ENCODE peak calls at places on chromosomes 16 and 17, in six cellular contexts. One of them, this sample, is unnamed.

GRCh38 chr17:46764709-46765401 is 53.6 kb downstream of the WNT3 start:
- DNase-seq in choroid plexus epithelial cell: peak
- DNase-seq in nephron progenitor cell: no peak
- DNase-seq in RWPE1: peak
- DNase-seq in body of pancreas: peak
- DNase-seq in B cell: no peak
- DNase-seq in this sample: no peak

GRCh38 chr16:23407436-23408125 is 45.4 kb downstream of the COG7 start:
- DNase-seq in choroid plexus epithelial cell: no peak
- DNase-seq in nephron progenitor cell: no peak
- DNase-seq in RWPE1: no peak
- DNase-seq in body of pancreas: no peak
- DNase-seq in B cell: no peak
- DNase-seq in this sample: no peak

GRCh38 chr16:86676216-86676800 is 98.0 kb downstream of the FOXL1 start:
- DNase-seq in choroid plexus epithelial cell: peak
- DNase-seq in nephron progenitor cell: no peak
- DNase-seq in RWPE1: peak
- DNase-seq in body of pancreas: no peak
- DNase-seq in B cell: no peak
- DNase-seq in this sample: no peak

GRCh38 chr17:8674344-8675305 is 44.1 kb upstream of the MYH10 start:
- DNase-seq in choroid plexus epithelial cell: no peak
- DNase-seq in nephron progenitor cell: no peak
- DNase-seq in RWPE1: no peak
- DNase-seq in body of pancreas: no peak
- DNase-seq in B cell: no peak
- DNase-seq in this sample: no peak

GRCh38 chr17:32157225-32157624 is 14.9 kb downstream of the RHOT1 start:
- DNase-seq in choroid plexus epithelial cell: peak
- DNase-seq in nephron progenitor cell: no peak
- DNase-seq in RWPE1: no peak
- DNase-seq in body of pancreas: no peak
- DNase-seq in B cell: no peak
- DNase-seq in this sample: no peak

GRCh38 chr16:89043636-89044393 is 49.8 kb upstream of the ACSF3 start:
- DNase-seq in choroid plexus epithelial cell: no peak
- DNase-seq in nephron progenitor cell: no peak
- DNase-seq in RWPE1: no peak
- DNase-seq in body of pancreas: no peak
- DNase-seq in B cell: no peak
- DNase-seq in this sample: peak

GRCh38 chr17:8799851-8800212 is 667 bp upstream of the MFSD6L start:
- DNase-seq in choroid plexus epithelial cell: no peak
- DNase-seq in nephron progenitor cell: no peak
- DNase-seq in RWPE1: no peak
- DNase-seq in body of pancreas: peak
- DNase-seq in B cell: no peak
- DNase-seq in this sample: no peak

GRCh38 chr17:66397486-66397885 is 95.1 kb downstream of the PRKCA start:
- DNase-seq in choroid plexus epithelial cell: no peak
- DNase-seq in nephron progenitor cell: no peak
- DNase-seq in RWPE1: no peak
- DNase-seq in body of pancreas: no peak
- DNase-seq in B cell: no peak
- DNase-seq in this sample: no peak

GRCh38 chr16:88429387-88430184 is 23.5 kb upstream of the ZFPM1 start:
- DNase-seq in choroid plexus epithelial cell: no peak
- DNase-seq in nephron progenitor cell: no peak
- DNase-seq in RWPE1: no peak
- DNase-seq in body of pancreas: no peak
- DNase-seq in B cell: no peak
- DNase-seq in this sample: no peak

GRCh38 chr17:80586464-80587228 is 42.0 kb downstream of the RPTOR start:
- DNase-seq in choroid plexus epithelial cell: peak
- DNase-seq in nephron progenitor cell: no peak
- DNase-seq in RWPE1: no peak
- DNase-seq in body of pancreas: peak
- DNase-seq in B cell: no peak
- DNase-seq in this sample: no peak

GRCh38 chr17:67365762-67366192 is 600 bp downstream of the PSMD12 start:
- DNase-seq in choroid plexus epithelial cell: peak
- DNase-seq in nephron progenitor cell: no peak
- DNase-seq in RWPE1: no peak
- DNase-seq in body of pancreas: no peak
- DNase-seq in B cell: no peak
- DNase-seq in this sample: no peak

GRCh38 chr16:81469183-81469677 is 24.6 kb downstream of the CMIP start:
- DNase-seq in choroid plexus epithelial cell: no peak
- DNase-seq in nephron progenitor cell: no peak
- DNase-seq in RWPE1: no peak
- DNase-seq in body of pancreas: no peak
- DNase-seq in B cell: no peak
- DNase-seq in this sample: no peak

GRCh38 chr17:19538095-19539039 is 4.7 kb downstream of the SLC47A1 start:
- DNase-seq in choroid plexus epithelial cell: no peak
- DNase-seq in nephron progenitor cell: no peak
- DNase-seq in RWPE1: no peak
- DNase-seq in body of pancreas: peak
- DNase-seq in B cell: no peak
- DNase-seq in this sample: peak

GRCh38 chr17:2466936-2467335 is 44.8 kb downstream of the METTL16 start:
- DNase-seq in choroid plexus epithelial cell: no peak
- DNase-seq in nephron progenitor cell: no peak
- DNase-seq in RWPE1: no peak
- DNase-seq in body of pancreas: no peak
- DNase-seq in B cell: no peak
- DNase-seq in this sample: no peak

GRCh38 chr16:49410226-49410625 is 36.6 kb downstream of the C16orf78 start:
- DNase-seq in choroid plexus epithelial cell: no peak
- DNase-seq in nephron progenitor cell: no peak
- DNase-seq in RWPE1: no peak
- DNase-seq in body of pancreas: no peak
- DNase-seq in B cell: no peak
- DNase-seq in this sample: no peak

GRCh38 chr17:33647976-33648375 is 354.9 kb upstream of the ASIC2 start:
- DNase-seq in choroid plexus epithelial cell: peak
- DNase-seq in nephron progenitor cell: peak
- DNase-seq in RWPE1: peak
- DNase-seq in body of pancreas: no peak
- DNase-seq in B cell: no peak
- DNase-seq in this sample: peak

GRCh38 chr17:81713004-81713555 is 996 bp downstream of the SLC25A10 start:
- DNase-seq in choroid plexus epithelial cell: no peak
- DNase-seq in nephron progenitor cell: no peak
- DNase-seq in RWPE1: no peak
- DNase-seq in body of pancreas: no peak
- DNase-seq in B cell: no peak
- DNase-seq in this sample: no peak

GRCh38 chr17:39949028-39949427 is 13.8 kb upstream of the GSDMA start:
- DNase-seq in choroid plexus epithelial cell: no peak
- DNase-seq in nephron progenitor cell: no peak
- DNase-seq in RWPE1: no peak
- DNase-seq in body of pancreas: no peak
- DNase-seq in B cell: no peak
- DNase-seq in this sample: no peak

GRCh38 chr16:74556375-74556922 is 50.5 kb downstream of the GLG1 start:
- DNase-seq in choroid plexus epithelial cell: peak
- DNase-seq in nephron progenitor cell: no peak
- DNase-seq in RWPE1: no peak
- DNase-seq in body of pancreas: no peak
- DNase-seq in B cell: no peak
- DNase-seq in this sample: no peak

GRCh38 chr17:1649844-1650409 is at the start of gene RILP:
- DNase-seq in choroid plexus epithelial cell: no peak
- DNase-seq in nephron progenitor cell: peak
- DNase-seq in RWPE1: peak
- DNase-seq in body of pancreas: peak
- DNase-seq in B cell: no peak
- DNase-seq in this sample: no peak

GRCh38 chr17:59769891-59770290 is 62.4 kb downstream of the VMP1 start:
- DNase-seq in choroid plexus epithelial cell: no peak
- DNase-seq in nephron progenitor cell: no peak
- DNase-seq in RWPE1: peak
- DNase-seq in body of pancreas: no peak
- DNase-seq in B cell: no peak
- DNase-seq in this sample: no peak

GRCh38 chr16:89319883-89320716 is 102.6 kb downstream of the ZNF778 start:
- DNase-seq in choroid plexus epithelial cell: peak
- DNase-seq in nephron progenitor cell: no peak
- DNase-seq in RWPE1: peak
- DNase-seq in body of pancreas: peak
- DNase-seq in B cell: no peak
- DNase-seq in this sample: peak

GRCh38 chr16:54987081-54987480 is 56.4 kb downstream of the IRX5 start:
- DNase-seq in choroid plexus epithelial cell: no peak
- DNase-seq in nephron progenitor cell: no peak
- DNase-seq in RWPE1: no peak
- DNase-seq in body of pancreas: no peak
- DNase-seq in B cell: no peak
- DNase-seq in this sample: no peak

GRCh38 chr17:45111838-45112237 is 20.5 kb downstream of the PLCD3 start:
- DNase-seq in choroid plexus epithelial cell: no peak
- DNase-seq in nephron progenitor cell: peak
- DNase-seq in RWPE1: no peak
- DNase-seq in body of pancreas: no peak
- DNase-seq in B cell: no peak
- DNase-seq in this sample: no peak

GRCh38 chr17:45113424-45113754 is 18.9 kb downstream of the PLCD3 start:
- DNase-seq in choroid plexus epithelial cell: no peak
- DNase-seq in nephron progenitor cell: no peak
- DNase-seq in RWPE1: no peak
- DNase-seq in body of pancreas: no peak
- DNase-seq in B cell: no peak
- DNase-seq in this sample: no peak

GRCh38 chr17:45108595-45109521 is 23.5 kb downstream of the PLCD3 start:
- DNase-seq in choroid plexus epithelial cell: no peak
- DNase-seq in nephron progenitor cell: no peak
- DNase-seq in RWPE1: no peak
- DNase-seq in body of pancreas: peak
- DNase-seq in B cell: no peak
- DNase-seq in this sample: no peak

GRCh38 chr17:45112559-45113423 is 19.5 kb downstream of the PLCD3 start:
- DNase-seq in choroid plexus epithelial cell: no peak
- DNase-seq in nephron progenitor cell: no peak
- DNase-seq in RWPE1: no peak
- DNase-seq in body of pancreas: no peak
- DNase-seq in B cell: no peak
- DNase-seq in this sample: no peak

DNA sequence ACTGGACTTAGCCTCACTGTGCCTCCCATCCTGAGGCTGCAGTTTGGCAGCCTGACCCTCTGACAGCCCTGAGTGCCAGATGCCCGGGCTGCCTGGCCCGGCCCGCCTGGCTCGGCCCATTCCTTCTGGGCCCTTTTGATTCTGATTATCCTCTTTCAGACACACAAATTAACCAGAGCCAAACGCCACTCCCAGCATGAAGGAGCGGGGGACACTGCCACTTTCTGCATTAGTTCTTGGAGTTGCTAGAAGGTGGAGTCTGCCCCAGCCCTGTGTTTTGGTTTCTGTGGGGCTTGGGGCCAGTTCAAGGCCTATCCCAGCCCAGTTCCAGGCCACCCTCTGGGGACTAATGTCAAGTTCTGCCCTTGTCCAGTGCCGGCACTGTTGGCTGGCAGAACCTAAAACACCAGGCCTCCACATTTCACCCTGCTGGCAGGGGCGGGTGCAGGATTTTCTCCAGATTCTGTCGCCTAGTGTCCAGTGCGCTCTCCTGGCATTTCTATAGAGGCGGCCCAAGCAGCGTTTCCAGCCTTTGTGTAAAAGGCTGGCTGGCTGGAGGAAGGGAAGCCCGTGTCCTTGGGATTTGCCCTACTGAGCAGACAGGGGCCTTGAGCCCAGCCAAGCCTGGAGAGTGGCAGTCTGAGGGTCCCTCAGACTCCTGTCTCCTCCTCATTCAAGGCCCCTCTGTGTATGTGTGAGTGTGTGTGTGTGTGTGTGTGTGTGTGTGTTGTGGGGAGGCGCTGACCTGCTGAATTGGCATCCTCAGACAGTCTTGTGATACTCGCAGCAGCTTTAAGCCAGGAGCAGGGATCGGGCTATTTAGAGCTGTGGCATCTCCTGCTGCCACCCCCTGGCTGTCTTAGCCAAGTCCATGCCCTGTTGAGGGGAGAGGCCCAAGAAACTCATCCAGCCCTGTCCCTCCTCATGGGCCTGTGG is 21.4 kb downstream of the PLCD3 start:
- DNase-seq in choroid plexus epithelial cell: peak
- DNase-seq in nephron progenitor cell: no peak
- DNase-seq in RWPE1: no peak
- DNase-seq in body of pancreas: no peak
- DNase-seq in B cell: no peak
- DNase-seq in this sample: no peak
- TF ChIP-seq CTCF in choroid plexus epithelial cell: no peak
- TF ChIP-seq CTCF in nephron progenitor cell: no peak
- TF ChIP-seq CTCF in RWPE1: no peak
- TF ChIP-seq CTCF in body of pancreas: no peak
- TF ChIP-seq CTCF in B cell: no peak
- TF ChIP-seq CTCF in this sample: no peak

DNA sequence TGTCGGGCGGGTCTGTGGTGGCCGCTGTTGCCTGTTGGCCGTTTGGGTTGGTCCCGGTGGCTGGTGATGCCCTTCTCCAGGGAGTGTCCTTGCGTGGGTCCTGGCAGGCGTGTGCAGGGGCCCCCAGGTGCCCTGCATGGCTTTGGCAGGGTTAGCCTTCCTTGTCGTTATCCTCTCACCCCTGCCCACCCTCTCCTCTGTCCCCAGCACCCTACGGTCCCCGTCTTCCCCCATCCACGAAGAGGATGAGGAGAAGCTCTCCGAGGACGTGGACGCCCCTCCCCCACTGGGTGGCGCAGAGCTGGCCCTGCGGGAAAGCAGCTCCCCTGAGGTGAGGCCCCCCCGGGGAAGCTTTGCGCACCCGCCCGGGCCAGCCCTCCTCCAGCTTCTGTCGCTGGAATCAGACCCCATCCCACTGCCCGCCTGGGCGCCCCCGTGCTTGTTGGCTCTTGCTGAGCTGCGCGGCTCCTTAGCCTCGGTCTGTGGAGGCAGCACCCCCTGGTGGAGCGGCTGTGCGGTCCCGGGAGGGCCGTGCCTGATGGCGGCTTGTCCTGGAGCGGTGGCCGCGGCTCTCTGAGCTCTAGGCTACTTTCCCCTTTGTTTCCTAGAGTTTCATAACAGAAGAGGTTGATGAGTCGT is 10.6 kb upstream of the NUDT16L1 start:
- DNase-seq in choroid plexus epithelial cell: peak
- DNase-seq in nephron progenitor cell: peak
- DNase-seq in RWPE1: no peak
- DNase-seq in body of pancreas: peak
- DNase-seq in B cell: no peak
- DNase-seq in this sample: peak
- TF ChIP-seq CTCF in choroid plexus epithelial cell: peak
- TF ChIP-seq CTCF in nephron progenitor cell: peak
- TF ChIP-seq CTCF in RWPE1: peak
- TF ChIP-seq CTCF in body of pancreas: peak
- TF ChIP-seq CTCF in B cell: peak
- TF ChIP-seq CTCF in this sample: peak

GRCh38 chr16:27599606-27600005 is 49.7 kb downstream of the KATNIP start:
- DNase-seq in choroid plexus epithelial cell: no peak
- DNase-seq in nephron progenitor cell: no peak
- DNase-seq in RWPE1: no peak
- DNase-seq in body of pancreas: no peak
- DNase-seq in B cell: no peak
- DNase-seq in this sample: no peak
- TF ChIP-seq CTCF in choroid plexus epithelial cell: no peak
- TF ChIP-seq CTCF in nephron progenitor cell: no peak
- TF ChIP-seq CTCF in RWPE1: no peak
- TF ChIP-seq CTCF in body of pancreas: no peak
- TF ChIP-seq CTCF in B cell: no peak
- TF ChIP-seq CTCF in this sample: no peak

GRCh38 chr17:76147211-76148014 is 6.4 kb upstream of the FOXJ1 start:
- DNase-seq in choroid plexus epithelial cell: peak
- DNase-seq in nephron progenitor cell: no peak
- DNase-seq in RWPE1: peak
- DNase-seq in body of pancreas: no peak
- DNase-seq in B cell: no peak
- DNase-seq in this sample: no peak
- TF ChIP-seq CTCF in choroid plexus epithelial cell: peak
- TF ChIP-seq CTCF in nephron progenitor cell: peak
- TF ChIP-seq CTCF in RWPE1: peak
- TF ChIP-seq CTCF in body of pancreas: peak
- TF ChIP-seq CTCF in B cell: peak
- TF ChIP-seq CTCF in this sample: peak